ENCODE peak calls at places on chromosomes 3 and 15, in five cellular contexts. One of them, this sample, is unnamed. For H3K4me1, the result is how much of the 10 kb centered on the place peaks cover.

GRCh38 chr3:121529308-121529707 is 16.5 kb downstream of the POLQ start:
- DNase-seq in cardiac muscle cell: peak
- DNase-seq in pancreas: no peak
- DNase-seq in neural progenitor cell: no peak
- DNase-seq in spleen: no peak
- DNase-seq in this sample: no peak

GRCh38 chr15:96307856-96308394 is 22.6 kb upstream of the NR2F2 start:
- DNase-seq in cardiac muscle cell: no peak
- DNase-seq in spleen: no peak
- DNase-seq in neural progenitor cell: no peak
- DNase-seq in pancreas: no peak
- DNase-seq in this sample: no peak

GRCh38 chr3:65650247-65650646 is 388.5 kb downstream of the MAGI1 start:
- DNase-seq in pancreas: no peak
- DNase-seq in neural progenitor cell: no peak
- DNase-seq in cardiac muscle cell: no peak
- DNase-seq in spleen: no peak
- DNase-seq in this sample: no peak

GRCh38 chr15:97026781-97027180 is 696.3 kb downstream of the NR2F2 start:
- DNase-seq in pancreas: no peak
- DNase-seq in neural progenitor cell: no peak
- DNase-seq in spleen: no peak
- DNase-seq in cardiac muscle cell: no peak
- DNase-seq in this sample: no peak

GRCh38 chr3:111859974-111860859 is 1.2 kb downstream of the PHLDB2 start:
- DNase-seq in spleen: peak
- DNase-seq in cardiac muscle cell: peak
- DNase-seq in pancreas: peak
- DNase-seq in neural progenitor cell: peak
- DNase-seq in this sample: peak

GRCh38 chr3:53486961-53487654 is 7.3 kb upstream of the CACNA1D start:
- DNase-seq in neural progenitor cell: no peak
- DNase-seq in cardiac muscle cell: no peak
- DNase-seq in spleen: no peak
- DNase-seq in pancreas: no peak
- DNase-seq in this sample: no peak

GRCh38 chr3:4835616-4836043 is 143.6 kb upstream of the BHLHE40 start:
- DNase-seq in neural progenitor cell: no peak
- DNase-seq in spleen: no peak
- DNase-seq in pancreas: no peak
- DNase-seq in cardiac muscle cell: peak
- DNase-seq in this sample: no peak

GRCh38 chr15:95918525-95918924 is 412.0 kb upstream of the NR2F2 start:
- DNase-seq in neural progenitor cell: no peak
- DNase-seq in spleen: no peak
- DNase-seq in pancreas: no peak
- DNase-seq in cardiac muscle cell: no peak
- DNase-seq in this sample: no peak

GRCh38 chr15:74193305-74193718 is 9.3 kb downstream of the STRA6 start:
- DNase-seq in spleen: no peak
- DNase-seq in pancreas: no peak
- DNase-seq in cardiac muscle cell: peak
- DNase-seq in neural progenitor cell: no peak
- DNase-seq in this sample: no peak

GRCh38 chr3:58151637-58152036 is 59.1 kb downstream of the DNASE1L3 start:
- DNase-seq in neural progenitor cell: no peak
- DNase-seq in pancreas: no peak
- DNase-seq in cardiac muscle cell: no peak
- DNase-seq in spleen: no peak
- DNase-seq in this sample: peak

GRCh38 chr3:73529280-73530029 is 95.3 kb downstream of the PDZRN3 start:
- DNase-seq in pancreas: no peak
- DNase-seq in spleen: no peak
- DNase-seq in neural progenitor cell: peak
- DNase-seq in cardiac muscle cell: no peak
- DNase-seq in this sample: no peak
- H3K27ac ChIP-seq in pancreas: no peak
- H3K27ac ChIP-seq in spleen: no peak
- H3K27ac ChIP-seq in neural progenitor cell: no peak
- H3K27ac ChIP-seq in cardiac muscle cell: no peak
- H3K27ac ChIP-seq in this sample: no peak

GRCh38 chr3:172285844-172286243 is 162.4 kb downstream of the GHSR start:
- DNase-seq in spleen: no peak
- DNase-seq in cardiac muscle cell: peak
- DNase-seq in neural progenitor cell: no peak
- DNase-seq in pancreas: no peak
- DNase-seq in this sample: no peak
- H3K4me1 ChIP-seq in spleen: under half
- H3K4me1 ChIP-seq in cardiac muscle cell: under half
- H3K4me1 ChIP-seq in neural progenitor cell: under half
- H3K4me1 ChIP-seq in pancreas: under half
- H3K4me1 ChIP-seq in this sample: under half

GRCh38 chr15:80012060-80012726 is 41.2 kb upstream of the BCL2A1 start:
- DNase-seq in pancreas: no peak
- DNase-seq in neural progenitor cell: no peak
- DNase-seq in cardiac muscle cell: no peak
- DNase-seq in spleen: no peak
- DNase-seq in this sample: no peak
- H3K27ac ChIP-seq in pancreas: no peak
- H3K27ac ChIP-seq in neural progenitor cell: no peak
- H3K27ac ChIP-seq in cardiac muscle cell: no peak
- H3K27ac ChIP-seq in spleen: no peak
- H3K27ac ChIP-seq in this sample: no peak

GRCh38 chr15:67134577-67135492 is 69.4 kb downstream of the SMAD3 start:
- DNase-seq in spleen: no peak
- DNase-seq in cardiac muscle cell: no peak
- DNase-seq in pancreas: no peak
- DNase-seq in neural progenitor cell: no peak
- DNase-seq in this sample: no peak
- H3K4me1 ChIP-seq in spleen: half or more
- H3K4me1 ChIP-seq in cardiac muscle cell: half or more
- H3K4me1 ChIP-seq in pancreas: under half
- H3K4me1 ChIP-seq in neural progenitor cell: half or more
- H3K4me1 ChIP-seq in this sample: under half

GRCh38 chr15:101206173-101206572 is 45.7 kb downstream of the CHSY1 start:
- DNase-seq in pancreas: no peak
- DNase-seq in spleen: no peak
- DNase-seq in neural progenitor cell: no peak
- DNase-seq in cardiac muscle cell: peak
- DNase-seq in this sample: no peak
- H3K27ac ChIP-seq in pancreas: no peak
- H3K27ac ChIP-seq in spleen: no peak
- H3K27ac ChIP-seq in neural progenitor cell: no peak
- H3K27ac ChIP-seq in cardiac muscle cell: peak
- H3K27ac ChIP-seq in this sample: peak